ENCODE peak calls at places on chromosomes 6 and 20, in five cellular contexts. V is uterus, D is foreskin fibroblast, W is NB4, E is Calu3. A is an unnamed sample.

GRCh38 chr6:135258970-135259369 is 77.9 kb downstream of the MYB start:
- DNase-seq in W (no peak), E (peak; percentile 26), D (no peak), V (no peak), A (no peak)

GRCh38 chr6:67112120-67112519 is 1405.1 kb upstream of the EYS start:
- DNase-seq in W (no peak), D (no peak), V (no peak), E (no peak), A (no peak)

GRCh38 chr20:63441777-63442493 is 30.5 kb downstream of the KCNQ2 start:
- DNase-seq in V (no peak), W (peak; percentile 66), D (peak; percentile 31), E (peak; percentile 87), A (no peak)

GRCh38 chr6:157264701-157265100 is 58.6 kb downstream of the TMEM242 start:
- DNase-seq in W (no peak), E (no peak), V (no peak), D (no peak), A (no peak)

GRCh38 chr6:20877008-20877937 is 343.0 kb downstream of the CDKAL1 start:
- DNase-seq in D (peak; percentile 93), V (peak; percentile 17), E (peak; percentile 95), W (peak; percentile 22), A (peak; percentile 94)

GRCh38 chr6:119602215-119603178 is 252.9 kb upstream of the MAN1A1 start:
- DNase-seq in W (no peak), V (no peak), E (no peak), D (peak; percentile 67), A (no peak)

GRCh38 chr6:35048631-35049083 is 92.5 kb downstream of the TCP11 start:
- DNase-seq in E (no peak), W (peak; percentile 76), V (peak; percentile 26), D (peak; percentile 82), A (peak; percentile 81)

GRCh38 chr6:87702589-87702945 is 534 bp upstream of the AKIRIN2 start:
- DNase-seq in E (no peak), V (no peak), W (peak; percentile 76), D (peak; percentile 68), A (no peak)

GRCh38 chr20:24634855-24635254 is 165.4 kb downstream of the SYNDIG1 start:
- DNase-seq in D (peak; percentile 94), V (no peak), W (peak; percentile 82), E (no peak), A (peak; percentile 18)

GRCh38 chr6:120077489-120077888 is 727.9 kb upstream of the MAN1A1 start:
- DNase-seq in D (peak; percentile 1), W (no peak), V (no peak), E (peak; percentile 2), A (no peak)

GRCh38 chr20:3803854-3804253 is 7.7 kb downstream of the CDC25B start:
- DNase-seq in W (no peak), D (no peak), V (no peak), E (no peak), A (no peak)

GRCh38 chr20:20407891-20408805 is 40.2 kb downstream of the INSM1 start:
- DNase-seq in V (no peak), D (peak; percentile 63), E (no peak), W (peak; percentile 25), A (peak; percentile 18)

DNA sequence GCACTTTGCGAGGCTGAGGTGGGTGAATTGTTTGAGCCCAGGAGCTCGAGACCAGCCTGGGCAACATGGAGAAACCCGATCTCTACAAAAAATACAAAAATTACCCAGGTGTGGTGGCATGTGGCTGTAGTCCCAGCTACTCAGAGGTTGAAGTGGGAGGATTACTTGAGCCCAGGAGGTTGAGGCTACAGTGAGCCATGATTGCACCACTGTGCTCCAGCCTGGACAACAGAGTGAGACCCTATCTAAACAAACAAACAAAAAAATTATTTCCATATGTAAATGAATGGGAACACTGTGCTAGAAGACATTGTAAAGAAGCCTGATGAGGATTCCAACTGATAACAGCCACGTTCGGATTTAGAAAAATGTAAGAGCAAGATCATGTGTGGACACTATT is 154.2 kb downstream of the ZFP64 start:
- DNase-seq in V (no peak), W (no peak), D (no peak), E (no peak), A (no peak)
- TF ChIP-seq CTCF in V (no peak), W (no peak), D (no peak), E (no peak), A (no peak)

GRCh38 chr6:25793970-25794369 is 37.9 kb downstream of the SLC17A1 start:
- DNase-seq in W (peak; percentile 4), V (no peak), D (no peak), E (no peak), A (no peak)

GRCh38 chr6:25789475-25789874 is 34.9 kb downstream of the SLC17A4 start:
- DNase-seq in D (no peak), V (no peak), W (no peak), E (no peak), A (no peak)

GRCh38 chr6:25792016-25792415 is 37.5 kb downstream of the SLC17A4 start:
- DNase-seq in D (no peak), E (no peak), V (no peak), W (no peak), A (no peak)

GRCh38 chr6:25787469-25787868 is 32.9 kb downstream of the SLC17A4 start:
- DNase-seq in V (no peak), D (no peak), W (no peak), E (no peak), A (no peak)

DNA sequence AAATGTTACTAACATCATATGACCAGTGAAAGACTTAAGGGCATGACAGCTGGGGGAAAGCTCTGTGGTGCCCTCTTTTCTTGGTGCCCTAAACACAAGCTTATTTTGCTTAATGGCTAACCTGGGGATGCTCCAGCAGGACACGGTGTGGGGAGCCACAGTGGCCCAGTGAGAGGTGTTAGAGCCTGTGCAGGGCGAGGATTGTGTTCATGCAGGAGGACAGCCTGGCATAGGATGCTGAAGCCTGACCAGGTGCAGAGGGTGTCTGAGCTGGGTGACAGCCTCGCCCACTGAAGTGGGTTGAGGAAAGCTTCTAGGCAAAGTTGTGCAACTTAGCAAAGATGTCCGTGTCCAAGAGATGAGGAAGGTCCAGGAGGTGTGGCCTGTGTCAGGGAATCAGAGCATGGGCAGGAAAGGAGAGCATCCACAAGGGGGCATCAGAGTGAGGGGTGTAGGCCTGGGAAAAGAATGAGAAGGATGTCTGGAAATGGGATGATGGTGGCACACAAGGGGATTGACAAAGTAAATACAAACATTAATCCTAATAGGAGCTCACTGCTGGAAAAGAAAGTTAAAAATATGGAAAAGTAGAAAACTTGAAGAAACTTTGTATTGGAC is 33.9 kb downstream of the SLC17A4 start:
- DNase-seq in D (peak; percentile 67), W (peak; percentile 61), V (no peak), E (peak; percentile 88), A (peak; percentile 6)
- TF ChIP-seq CTCF in D (peak; percentile 66), W (peak; percentile 64), V (peak; percentile 10), E (peak; percentile 84), A (peak; percentile 77)

DNA sequence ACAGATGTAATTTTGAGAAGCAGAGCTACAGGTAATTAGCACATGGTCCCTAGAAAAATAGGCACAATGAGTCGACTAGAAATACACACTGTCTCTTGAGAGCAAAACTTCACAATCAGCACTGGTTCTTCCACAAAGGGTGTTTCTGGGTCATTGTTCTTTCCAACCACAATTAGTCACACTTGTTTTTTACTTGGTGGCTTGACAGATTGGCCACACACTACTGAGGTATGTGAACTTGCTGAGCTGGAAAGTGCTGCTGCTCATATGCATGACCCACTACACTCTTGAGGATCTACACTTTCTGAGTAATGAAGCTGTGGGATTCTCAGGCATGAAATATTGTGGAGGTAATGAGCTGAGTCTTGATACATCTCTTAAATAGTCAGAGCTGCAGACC is 347.7 kb downstream of the BCKDHB start:
- DNase-seq in V (no peak), W (peak; percentile 8), E (peak; percentile 29), D (peak; percentile 92), A (peak; percentile 85)
- TF ChIP-seq CTCF in V (no peak), W (no peak), E (no peak), D (no peak), A (no peak)

DNA sequence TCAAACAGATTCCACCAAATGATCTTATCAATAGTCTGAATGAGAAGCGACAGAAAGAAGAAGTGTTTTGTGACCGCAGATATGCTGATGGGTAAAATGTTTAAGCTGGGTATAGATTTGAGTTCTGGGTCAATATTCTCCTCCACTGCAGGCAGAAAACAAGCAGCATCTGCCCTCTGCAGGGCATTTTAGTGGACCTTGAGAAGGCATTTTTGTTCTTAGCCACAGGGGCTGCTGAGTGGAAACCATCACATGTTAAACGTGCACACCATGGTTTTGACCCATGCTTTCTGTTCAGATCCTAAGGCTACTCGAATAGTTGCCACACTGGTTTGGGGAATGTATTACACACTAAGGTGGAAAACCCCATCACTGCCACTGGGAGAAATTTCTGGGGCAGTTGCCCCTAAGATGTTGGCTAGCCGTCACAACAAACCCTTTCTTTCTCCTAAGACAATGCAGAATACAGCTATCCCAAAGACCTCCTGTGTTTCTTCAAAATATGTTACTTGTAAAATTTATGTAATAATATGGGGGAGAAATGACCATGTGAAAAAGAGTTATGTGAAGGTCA is 5.5 kb downstream of the POU3F2 start:
- DNase-seq in E (no peak), W (peak; percentile 27), V (no peak), D (peak; percentile 41), A (no peak)
- TF ChIP-seq CTCF in E (no peak), W (peak; percentile 20), V (no peak), D (peak; percentile 28), A (peak; percentile 70)

GRCh38 chr20:22866757-22867425 is 168.2 kb upstream of the SSTR4 start:
- DNase-seq in W (no peak), V (no peak), D (peak; percentile 8), E (no peak), A (peak; percentile 13)

GRCh38 chr20:22861231-22861980 is 173.7 kb upstream of the SSTR4 start:
- DNase-seq in D (peak; percentile 80), E (no peak), V (no peak), W (no peak), A (no peak)

GRCh38 chr20:22863881-22864280 is 171.2 kb upstream of the SSTR4 start:
- DNase-seq in V (no peak), D (no peak), W (no peak), E (no peak), A (no peak)

GRCh38 chr20:22861990-22862389 is 173.1 kb upstream of the SSTR4 start:
- DNase-seq in E (no peak), W (no peak), V (no peak), D (peak; percentile 20), A (no peak)

DNA sequence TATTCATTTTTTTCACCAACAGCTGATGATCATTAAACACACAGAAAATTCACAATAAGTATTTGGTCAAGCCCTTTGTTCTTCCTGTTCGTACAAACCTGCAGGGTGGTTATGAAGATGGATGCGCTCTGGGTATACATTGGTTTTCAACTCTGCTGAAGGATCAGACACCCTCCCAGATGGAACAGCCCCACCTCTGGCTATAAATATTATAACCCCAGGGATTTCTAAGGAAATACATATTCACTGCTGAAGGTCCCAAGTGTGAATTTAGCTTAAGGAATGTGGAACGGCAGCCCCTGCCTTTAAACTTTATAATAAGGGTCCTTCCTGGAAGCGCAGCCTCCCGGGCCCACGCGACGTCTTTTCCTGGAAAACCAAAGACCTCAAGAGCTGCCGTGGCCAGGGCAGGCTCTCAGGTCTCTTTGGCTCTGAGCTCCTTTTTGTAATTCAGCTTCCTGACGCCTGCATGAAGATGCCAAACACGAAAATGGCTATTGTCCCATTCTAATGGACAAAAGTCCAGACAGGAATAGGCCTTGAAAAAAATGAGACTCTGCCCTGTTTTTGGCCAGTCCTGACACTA is 172.4 kb upstream of the SSTR4 start:
- DNase-seq in W (no peak), V (no peak), D (no peak), E (no peak), A (no peak)
- TF ChIP-seq CTCF in W (no peak), V (no peak), D (no peak), E (no peak), A (no peak)